ENCODE peak calls at places on chromosomes 11 and 22, in eight cellular contexts. K, B, C, W, T, I, H and Y are unnamed samples.

GRCh38 chr11:77100166-77101042 is 2.2 kb upstream of the OMP start:
- DNase-seq in K (no peak), B (no peak), C (peak), W (no peak), T (no peak), I (no peak), H (no peak), Y (no peak)

GRCh38 chr11:304915-305833 is 2.4 kb upstream of the IFITM2 start:
- DNase-seq in K (peak), B (peak), C (peak), W (peak), T (peak), I (no peak), H (no peak), Y (no peak)

GRCh38 chr11:67287355-67288197 is 1.5 kb upstream of the ANKRD13D start:
- DNase-seq in K (no peak), B (no peak), C (peak), W (no peak), T (no peak), I (no peak), H (no peak), Y (peak)

GRCh38 chr11:9974375-9974774 is 310.5 kb downstream of the SWAP70 start:
- DNase-seq in K (no peak), B (no peak), C (no peak), W (no peak), T (no peak), I (no peak), H (no peak), Y (no peak)

GRCh38 chr11:9169595-9170295 is 78.3 kb upstream of the SCUBE2 start:
- DNase-seq in K (no peak), B (no peak), C (no peak), W (peak), T (no peak), I (no peak), H (no peak), Y (no peak)

GRCh38 chr11:102410382-102410784 is 42.2 kb downstream of the TMEM123 start:
- DNase-seq in K (no peak), B (no peak), C (peak), W (peak), T (peak), I (no peak), H (no peak), Y (no peak)

GRCh38 chr11:61803889-61804647 is 11.4 kb downstream of the FEN1 start:
- DNase-seq in K (no peak), B (no peak), C (peak), W (no peak), T (no peak), I (no peak), H (no peak), Y (no peak)

GRCh38 chr11:6297831-6298230 is 22.5 kb downstream of the CAVIN3 start:
- DNase-seq in K (no peak), B (peak), C (no peak), W (peak), T (peak), I (no peak), H (no peak), Y (no peak)

GRCh38 chr11:2799881-2800654 is 85.5 kb downstream of the CDKN1C start:
- DNase-seq in K (no peak), B (no peak), C (peak), W (no peak), T (peak), I (no peak), H (no peak), Y (no peak)

GRCh38 chr11:133399855-133400625 is 132.3 kb downstream of the OPCML start:
- DNase-seq in K (no peak), B (no peak), C (no peak), W (no peak), T (no peak), I (no peak), H (no peak), Y (no peak)

GRCh38 chr11:62605467-62605866 is 3.8 kb upstream of the MTA2 start:
- DNase-seq in K (no peak), B (no peak), C (no peak), W (no peak), T (no peak), I (no peak), H (no peak), Y (no peak)

GRCh38 chr11:44923796-44924195 is 26.9 kb downstream of the TP53I11 start:
- DNase-seq in K (no peak), B (no peak), C (no peak), W (no peak), T (no peak), I (no peak), H (no peak), Y (no peak)

GRCh38 chr11:75815345-75815983 is 454 bp downstream of the UVRAG start:
- DNase-seq in K (peak), B (peak), C (peak), W (no peak), T (peak), I (peak), H (no peak), Y (no peak)

GRCh38 chr22:38240734-38241252 is 32.0 kb downstream of the TMEM184B start:
- DNase-seq in K (peak), B (peak), C (peak), W (peak), T (peak), I (no peak), H (no peak), Y (peak)

GRCh38 chr11:126645206-126645605 is 289.7 kb downstream of the ST3GAL4 start:
- DNase-seq in K (no peak), B (no peak), C (peak), W (no peak), T (peak), I (no peak), H (no peak), Y (no peak)

GRCh38 chr11:6737872-6738466 is 33.8 kb downstream of the OR2AG2 start:
- DNase-seq in K (peak), B (peak), C (peak), W (peak), T (peak), I (peak), H (no peak), Y (peak)

GRCh38 chr11:15852179-15852578 is 504.2 kb downstream of the SOX6 start:
- DNase-seq in K (peak), B (peak), C (no peak), W (peak), T (no peak), I (no peak), H (no peak), Y (peak)

GRCh38 chr11:126646701-126647209 is 291.3 kb downstream of the ST3GAL4 start:
- DNase-seq in K (no peak), B (peak), C (peak), W (peak), T (peak), I (no peak), H (no peak), Y (no peak)

GRCh38 chr11:114166897-114167323 is 107.4 kb downstream of the ZBTB16 start:
- DNase-seq in K (peak), B (peak), C (peak), W (peak), T (peak), I (no peak), H (peak), Y (no peak)

GRCh38 chr11:103295704-103296103 is 186.5 kb downstream of the DYNC2H1 start:
- DNase-seq in K (no peak), B (no peak), C (no peak), W (no peak), T (peak), I (no peak), H (no peak), Y (no peak)

GRCh38 chr11:34977039-34977906 is 60.9 kb downstream of the PDHX start:
- DNase-seq in K (no peak), B (peak), C (peak), W (peak), T (peak), I (no peak), H (no peak), Y (no peak)

GRCh38 chr11:5928811-5929210 is 13.2 kb upstream of the OR56A3 start:
- DNase-seq in K (no peak), B (no peak), C (no peak), W (no peak), T (no peak), I (no peak), H (no peak), Y (no peak)

GRCh38 chr11:96827164-96827563 is 437.4 kb downstream of the JRKL start:
- DNase-seq in K (no peak), B (no peak), C (no peak), W (no peak), T (no peak), I (no peak), H (no peak), Y (no peak)

GRCh38 chr11:61598383-61598782 is 17.5 kb upstream of the SYT7 start:
- DNase-seq in K (no peak), B (no peak), C (peak), W (no peak), T (no peak), I (no peak), H (no peak), Y (no peak)

GRCh38 chr11:8081591-8082021 is 595 bp downstream of the TUB start:
- DNase-seq in K (no peak), B (no peak), C (peak), W (peak), T (no peak), I (no peak), H (no peak), Y (no peak)